ENCODE peak calls at places on chromosome 6, in eight cellular contexts. D is CD4-positive, alpha-beta T cell; V is HFFc6; C is heart right ventricle; H is IMR-90; W is stomach; P is esophagus squamous epithelium; S is Peyer's patch. O is an unnamed sample.

GRCh38 chr6:107620736-107621135 is 130.8 kb downstream of the SOBP start:
- DNase-seq in W (no peak), C (no peak), S (no peak), H (peak; percentile 39), P (no peak), D (no peak), V (no peak), O (no peak)

GRCh38 chr6:144211160-144211559 is 60.8 kb downstream of the STX11 start:
- DNase-seq in S (no peak), V (peak; percentile 39), C (no peak), D (no peak), P (no peak), H (peak; percentile 65), W (no peak), O (no peak)

GRCh38 chr6:36769676-36770499 is 69.4 kb downstream of the CPNE5 start:
- DNase-seq in V (peak; percentile 36), P (no peak), H (peak; percentile 51), S (peak; percentile 35), W (peak; percentile 34), C (no peak), D (no peak), O (no peak)

GRCh38 chr6:126112171-126112632 is 125.9 kb downstream of the TRMT11 start:
- DNase-seq in S (no peak), C (no peak), P (no peak), H (peak; percentile 63), D (no peak), W (no peak), V (peak; percentile 41), O (no peak)

GRCh38 chr6:88538130-88538706 is 372.1 kb upstream of the CNR1 start:
- DNase-seq in H (no peak), V (no peak), P (no peak), W (no peak), D (no peak), S (no peak), C (no peak), O (peak; percentile 71)

GRCh38 chr6:27374824-27375612 is 13.5 kb upstream of the ZNF391 start:
- DNase-seq in H (peak; percentile 8), C (peak; percentile 79), V (peak; percentile 25), S (peak; percentile 70), P (no peak), W (peak; percentile 84), D (peak; percentile 57), O (peak; percentile 80)

GRCh38 chr6:53611342-53611741 is 54.2 kb downstream of the KLHL31 start:
- DNase-seq in C (no peak), H (peak; percentile 19), S (no peak), D (no peak), V (no peak), P (no peak), W (no peak), O (no peak)

GRCh38 chr6:142416179-142416578 is 114.4 kb downstream of the ADGRG6 start:
- DNase-seq in W (no peak), P (no peak), C (no peak), H (peak; percentile 99), V (peak; percentile 92), D (no peak), S (no peak), O (no peak)

GRCh38 chr6:97697450-97697849 is 414.4 kb upstream of the MMS22L start:
- DNase-seq in S (no peak), H (peak; percentile 61), V (no peak), W (no peak), C (no peak), P (no peak), D (no peak), O (no peak)

GRCh38 chr6:137291441-137291840 is 72.3 kb upstream of the IFNGR1 start:
- DNase-seq in V (no peak), W (no peak), H (peak; percentile 12), P (no peak), C (peak; percentile 59), D (no peak), S (no peak), O (no peak)

GRCh38 chr6:105034470-105034869 is 77.6 kb downstream of the LIN28B start:
- DNase-seq in W (no peak), C (no peak), S (no peak), D (no peak), V (no peak), P (no peak), H (no peak), O (no peak)

GRCh38 chr6:15629487-15629886 is 33.3 kb downstream of the DTNBP1 start:
- DNase-seq in V (no peak), S (no peak), H (no peak), P (no peak), W (no peak), C (no peak), D (no peak), O (no peak)

GRCh38 chr6:5068153-5068751 is 16.9 kb upstream of the PPP1R3G start:
- DNase-seq in S (no peak), V (no peak), W (no peak), D (no peak), C (no peak), P (no peak), H (no peak), O (no peak)

GRCh38 chr6:111129003-111129402 is 41.7 kb downstream of the SLC16A10 start:
- DNase-seq in S (no peak), H (no peak), W (peak; percentile 76), P (no peak), C (peak; percentile 54), V (no peak), D (no peak), O (no peak)

DNA sequence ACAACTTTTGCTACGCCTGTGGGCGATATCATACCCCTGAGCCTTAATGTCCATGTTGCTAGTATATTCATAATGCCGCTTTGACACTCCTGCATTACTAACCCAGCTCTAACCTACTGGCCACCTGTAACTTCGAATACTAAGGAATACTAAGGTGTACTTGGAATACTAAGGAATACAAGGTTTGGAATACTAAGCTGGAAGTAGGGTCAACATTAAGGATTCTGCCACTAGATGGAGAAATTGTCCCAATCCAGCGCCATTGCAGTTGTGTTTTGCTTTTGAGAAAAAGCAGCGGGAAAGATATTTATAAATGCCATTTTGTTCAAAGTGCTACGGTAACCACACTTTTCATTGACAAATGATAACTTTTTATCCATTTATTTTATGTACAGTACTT is 10.7 kb downstream of the TBXT start:
- DNase-seq in P (no peak), D (no peak), W (no peak), S (no peak), C (no peak), H (peak; percentile 9), V (no peak), O (no peak)
- TF ChIP-seq CTCF in P (no peak), D (no peak), W (no peak), S (no peak), C (peak; percentile 37), H (no peak), V (peak; percentile 39), O (peak; percentile 35)

DNA sequence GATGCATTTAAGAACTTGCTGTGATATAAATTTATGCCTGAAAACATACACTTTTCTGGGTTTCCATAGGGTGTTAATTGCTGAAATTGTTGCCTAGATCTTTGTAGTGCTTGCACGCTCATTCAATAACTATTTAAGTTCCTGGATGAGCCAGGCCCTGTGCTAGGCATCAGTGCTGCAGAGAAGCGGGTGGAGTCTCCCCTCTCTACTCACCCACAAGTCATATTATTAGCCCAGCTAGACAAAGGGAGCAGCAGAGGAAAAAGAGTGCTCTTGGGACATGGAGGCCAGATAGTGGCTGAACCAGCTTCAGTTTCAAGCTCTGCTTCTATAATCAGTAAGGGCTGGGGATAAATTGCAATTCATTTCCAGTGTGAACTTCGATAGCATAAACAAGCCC is 329.1 kb downstream of the TFAP2B start:
- DNase-seq in S (no peak), V (no peak), C (no peak), P (no peak), W (no peak), D (no peak), H (no peak), O (no peak)
- TF ChIP-seq CTCF in S (no peak), V (no peak), C (no peak), P (no peak), W (no peak), D (no peak), H (no peak), O (no peak)

GRCh38 chr6:110048221-110048875 is 70.2 kb downstream of the GPR6 start:
- DNase-seq in S (no peak), D (no peak), H (no peak), W (no peak), P (no peak), C (no peak), V (peak; percentile 25), O (no peak)

GRCh38 chr6:110054664-110055386 is 76.7 kb downstream of the GPR6 start:
- DNase-seq in V (no peak), C (no peak), P (no peak), H (no peak), D (no peak), S (no peak), W (no peak), O (no peak)

GRCh38 chr6:110055387-110055735 is 77.2 kb downstream of the GPR6 start:
- DNase-seq in P (no peak), H (no peak), C (no peak), D (no peak), S (no peak), W (no peak), V (no peak), O (no peak)

GRCh38 chr6:110049696-110050465 is 71.8 kb downstream of the GPR6 start:
- DNase-seq in D (no peak), C (no peak), S (no peak), V (no peak), W (no peak), H (no peak), P (no peak), O (no peak)

GRCh38 chr6:110053395-110054240 is 75.5 kb downstream of the GPR6 start:
- DNase-seq in H (peak; percentile 68), S (no peak), D (no peak), V (peak; percentile 66), W (no peak), P (no peak), C (peak; percentile 25), O (peak; percentile 22)
- TF ChIP-seq CTCF in H (peak; percentile 91), S (peak; percentile 30), D (peak; percentile 52), V (peak; percentile 85), W (peak; percentile 61), P (peak; percentile 75), C (peak; percentile 77), O (peak; percentile 77)

GRCh38 chr6:77151241-77151640 is 312.1 kb downstream of the HTR1B start:
- DNase-seq in P (no peak), D (no peak), S (no peak), H (no peak), W (no peak), V (no peak), C (no peak), O (no peak)
- TF ChIP-seq CTCF in P (no peak), D (no peak), S (no peak), H (no peak), W (no peak), V (no peak), C (no peak), O (no peak)